ENCODE peak calls at places on chromosomes 4 and X, in nine cellular contexts. X is pancreas, Z is NCI-H345, P is epithelial cell of esophagus, W is SIG-M5, N is GM13976, Q is suprapubic skin, M is ureter, K is cardiac fibroblast. U is an unnamed sample.

GRCh38 chr4:25913056-25913850 is 767 bp upstream of the SMIM20 start:
- DNase-seq in M (peak; percentile 47), Q (no peak), Z (peak; percentile 28), K (no peak), P (no peak), X (peak; percentile 65), N (peak; percentile 46), W (no peak), U (no peak)

GRCh38 chr4:137263206-137263605 is 269.1 kb downstream of the PCDH18 start:
- DNase-seq in P (no peak), N (no peak), M (no peak), Q (no peak), W (no peak), Z (no peak), X (no peak), K (no peak), U (no peak)

GRCh38 chr4:100288811-100289529 is 98.7 kb upstream of the DDIT4L start:
- DNase-seq in M (no peak), X (no peak), K (no peak), Z (no peak), P (peak; percentile 58), N (no peak), W (no peak), Q (no peak), U (no peak)

GRCh38 chrX:40570346-40571093 is 10.2 kb upstream of the ATP6AP2 start:
- DNase-seq in W (peak; percentile 8), M (no peak), P (no peak), Z (no peak), N (peak; percentile 38), Q (no peak), X (no peak), K (no peak), U (no peak)

GRCh38 chrX:150036181-150036580 is 97.9 kb upstream of the EOLA2 start:
- DNase-seq in M (no peak), Z (no peak), K (peak; percentile 57), N (no peak), W (no peak), P (peak; percentile 64), X (no peak), Q (no peak), U (peak; percentile 23)

GRCh38 chrX:149151805-149152757 is 353.0 kb downstream of the IDS start:
- DNase-seq in Z (no peak), X (no peak), Q (no peak), N (no peak), K (peak; percentile 83), M (no peak), W (no peak), P (peak; percentile 92), U (peak; percentile 4)

GRCh38 chrX:68375803-68376202 is 57.5 kb downstream of the OPHN1 start:
- DNase-seq in X (no peak), M (no peak), Q (no peak), K (no peak), P (no peak), N (no peak), Z (no peak), W (no peak), U (no peak)

GRCh38 chr4:17578482-17578891 is 1.5 kb downstream of the LAP3 start:
- DNase-seq in P (no peak), M (no peak), X (no peak), Q (no peak), Z (no peak), K (peak; percentile 3), N (peak; percentile 46), W (peak; percentile 34), U (no peak)

GRCh38 chr4:73844352-73844751 is 7.9 kb downstream of the CXCL6 start:
- DNase-seq in K (peak; percentile 73), P (peak; percentile 93), X (no peak), N (no peak), W (no peak), Z (no peak), Q (no peak), M (no peak), U (no peak)

GRCh38 chr4:38678078-38678477 is 14.1 kb downstream of the KLF3 start:
- DNase-seq in K (peak; percentile 80), Z (no peak), N (no peak), X (no peak), W (no peak), Q (no peak), M (no peak), P (no peak), U (no peak)

GRCh38 chr4:82799006-82799881 is 648 bp upstream of the SCD5 start:
- DNase-seq in X (no peak), Q (no peak), W (no peak), M (no peak), Z (no peak), N (peak; percentile 37), P (no peak), K (peak; percentile 10), U (no peak)

GRCh38 chrX:96685205-96686099 is 810 bp downstream of the DIAPH2 start:
- DNase-seq in P (peak; percentile 53), X (peak; percentile 62), N (peak; percentile 33), W (peak; percentile 43), Z (no peak), Q (peak; percentile 67), K (peak; percentile 55), M (peak; percentile 48), U (peak; percentile 49)

GRCh38 chrX:39165773-39166172 is 364.5 kb downstream of the MID1IP1 start:
- DNase-seq in N (no peak), P (no peak), Z (no peak), K (no peak), W (no peak), Q (no peak), X (no peak), M (no peak), U (no peak)

GRCh38 chr4:107541511-107541910 is 178.5 kb downstream of the PAPSS1 start:
- DNase-seq in W (no peak), N (no peak), X (no peak), M (no peak), Z (no peak), P (no peak), Q (no peak), K (no peak), U (no peak)

GRCh38 chr4:156803056-156803455 is 168.5 kb downstream of the PDGFC start:
- DNase-seq in W (no peak), P (no peak), M (no peak), Q (no peak), K (no peak), N (no peak), X (no peak), Z (no peak), U (no peak)

GRCh38 chr4:74072739-74073138 is 26.3 kb downstream of the CXCL2 start:
- DNase-seq in X (no peak), K (no peak), Z (no peak), N (no peak), P (no peak), W (no peak), Q (no peak), M (no peak), U (peak; percentile 26)

GRCh38 chrX:27680726-27681125 is 90.6 kb downstream of the DCAF8L2 start:
- DNase-seq in Q (no peak), W (no peak), P (peak; percentile 20), N (no peak), M (no peak), Z (no peak), K (peak; percentile 38), X (no peak), U (no peak)